ENCODE peak calls at places on chromosome 16, in nine cellular contexts. One of them, this sample, is unnamed.

GRCh38 chr16:9048302-9048700 is 43.1 kb upstream of the HAPSTR1 start:
- DNase-seq in CD4-positive, CD25-positive, alpha-beta regulatory T cell: no peak
- DNase-seq in endothelial cell of umbilical vein: no peak
- DNase-seq in small intestine: no peak
- DNase-seq in left ventricle myocardium inferior: no peak
- DNase-seq in uterus: no peak
- DNase-seq in neural progenitor cell: no peak
- DNase-seq in esophagus squamous epithelium: no peak
- DNase-seq in HepG2: no peak
- DNase-seq in this sample: no peak

GRCh38 chr16:81710596-81710995 is 68.5 kb upstream of the PLCG2 start:
- DNase-seq in neural progenitor cell: peak; percentile 77
- DNase-seq in left ventricle myocardium inferior: peak; percentile 8
- DNase-seq in endothelial cell of umbilical vein: no peak
- DNase-seq in uterus: no peak
- DNase-seq in esophagus squamous epithelium: no peak
- DNase-seq in small intestine: no peak
- DNase-seq in CD4-positive, CD25-positive, alpha-beta regulatory T cell: no peak
- DNase-seq in HepG2: no peak
- DNase-seq in this sample: no peak

GRCh38 chr16:70696952-70697600 is 11.2 kb upstream of the MTSS2 start:
- DNase-seq in neural progenitor cell: no peak
- DNase-seq in HepG2: no peak
- DNase-seq in uterus: no peak
- DNase-seq in CD4-positive, CD25-positive, alpha-beta regulatory T cell: no peak
- DNase-seq in endothelial cell of umbilical vein: no peak
- DNase-seq in left ventricle myocardium inferior: no peak
- DNase-seq in small intestine: peak; percentile 56
- DNase-seq in esophagus squamous epithelium: no peak
- DNase-seq in this sample: no peak

GRCh38 chr16:49875812-49876715 is 20.2 kb upstream of the ZNF423 start:
- DNase-seq in neural progenitor cell: peak; percentile 73
- DNase-seq in HepG2: no peak
- DNase-seq in endothelial cell of umbilical vein: no peak
- DNase-seq in uterus: no peak
- DNase-seq in small intestine: no peak
- DNase-seq in left ventricle myocardium inferior: no peak
- DNase-seq in esophagus squamous epithelium: no peak
- DNase-seq in CD4-positive, CD25-positive, alpha-beta regulatory T cell: no peak
- DNase-seq in this sample: no peak

GRCh38 chr16:52677487-52677886 is 130.5 kb upstream of the TOX3 start:
- DNase-seq in uterus: no peak
- DNase-seq in esophagus squamous epithelium: no peak
- DNase-seq in small intestine: no peak
- DNase-seq in HepG2: no peak
- DNase-seq in left ventricle myocardium inferior: no peak
- DNase-seq in neural progenitor cell: no peak
- DNase-seq in endothelial cell of umbilical vein: no peak
- DNase-seq in CD4-positive, CD25-positive, alpha-beta regulatory T cell: no peak
- DNase-seq in this sample: no peak

GRCh38 chr16:11484691-11485258 is 101.9 kb downstream of the LITAF start:
- DNase-seq in HepG2: no peak
- DNase-seq in neural progenitor cell: no peak
- DNase-seq in esophagus squamous epithelium: no peak
- DNase-seq in left ventricle myocardium inferior: no peak
- DNase-seq in CD4-positive, CD25-positive, alpha-beta regulatory T cell: no peak
- DNase-seq in endothelial cell of umbilical vein: peak; percentile 91
- DNase-seq in uterus: no peak
- DNase-seq in small intestine: no peak
- DNase-seq in this sample: no peak

GRCh38 chr16:23383881-23384280 is 69.1 kb downstream of the COG7 start:
- DNase-seq in left ventricle myocardium inferior: no peak
- DNase-seq in HepG2: no peak
- DNase-seq in esophagus squamous epithelium: no peak
- DNase-seq in uterus: no peak
- DNase-seq in endothelial cell of umbilical vein: no peak
- DNase-seq in neural progenitor cell: no peak
- DNase-seq in CD4-positive, CD25-positive, alpha-beta regulatory T cell: no peak
- DNase-seq in small intestine: no peak
- DNase-seq in this sample: no peak

GRCh38 chr16:57637424-57637823 is 9.0 kb downstream of the ADGRG1 start:
- DNase-seq in uterus: no peak
- DNase-seq in HepG2: no peak
- DNase-seq in neural progenitor cell: peak; percentile 68
- DNase-seq in esophagus squamous epithelium: no peak
- DNase-seq in left ventricle myocardium inferior: peak; percentile 62
- DNase-seq in endothelial cell of umbilical vein: peak; percentile 75
- DNase-seq in small intestine: no peak
- DNase-seq in CD4-positive, CD25-positive, alpha-beta regulatory T cell: no peak
- DNase-seq in this sample: no peak

GRCh38 chr16:17845031-17845430 is 374.3 kb upstream of the XYLT1 start:
- DNase-seq in CD4-positive, CD25-positive, alpha-beta regulatory T cell: no peak
- DNase-seq in HepG2: no peak
- DNase-seq in endothelial cell of umbilical vein: no peak
- DNase-seq in neural progenitor cell: no peak
- DNase-seq in uterus: no peak
- DNase-seq in esophagus squamous epithelium: no peak
- DNase-seq in left ventricle myocardium inferior: no peak
- DNase-seq in small intestine: no peak
- DNase-seq in this sample: no peak

GRCh38 chr16:17846030-17846429 is 375.3 kb upstream of the XYLT1 start:
- DNase-seq in neural progenitor cell: no peak
- DNase-seq in uterus: no peak
- DNase-seq in esophagus squamous epithelium: no peak
- DNase-seq in endothelial cell of umbilical vein: no peak
- DNase-seq in small intestine: no peak
- DNase-seq in left ventricle myocardium inferior: no peak
- DNase-seq in HepG2: no peak
- DNase-seq in CD4-positive, CD25-positive, alpha-beta regulatory T cell: no peak
- DNase-seq in this sample: no peak

GRCh38 chr16:17847234-17847795 is 376.6 kb upstream of the XYLT1 start:
- DNase-seq in small intestine: no peak
- DNase-seq in left ventricle myocardium inferior: no peak
- DNase-seq in HepG2: no peak
- DNase-seq in uterus: no peak
- DNase-seq in esophagus squamous epithelium: no peak
- DNase-seq in endothelial cell of umbilical vein: no peak
- DNase-seq in CD4-positive, CD25-positive, alpha-beta regulatory T cell: no peak
- DNase-seq in neural progenitor cell: no peak
- DNase-seq in this sample: no peak

GRCh38 chr16:17839272-17839671 is 368.5 kb upstream of the XYLT1 start:
- DNase-seq in left ventricle myocardium inferior: no peak
- DNase-seq in CD4-positive, CD25-positive, alpha-beta regulatory T cell: no peak
- DNase-seq in neural progenitor cell: no peak
- DNase-seq in HepG2: no peak
- DNase-seq in uterus: no peak
- DNase-seq in esophagus squamous epithelium: no peak
- DNase-seq in endothelial cell of umbilical vein: no peak
- DNase-seq in small intestine: no peak
- DNase-seq in this sample: no peak

DNA sequence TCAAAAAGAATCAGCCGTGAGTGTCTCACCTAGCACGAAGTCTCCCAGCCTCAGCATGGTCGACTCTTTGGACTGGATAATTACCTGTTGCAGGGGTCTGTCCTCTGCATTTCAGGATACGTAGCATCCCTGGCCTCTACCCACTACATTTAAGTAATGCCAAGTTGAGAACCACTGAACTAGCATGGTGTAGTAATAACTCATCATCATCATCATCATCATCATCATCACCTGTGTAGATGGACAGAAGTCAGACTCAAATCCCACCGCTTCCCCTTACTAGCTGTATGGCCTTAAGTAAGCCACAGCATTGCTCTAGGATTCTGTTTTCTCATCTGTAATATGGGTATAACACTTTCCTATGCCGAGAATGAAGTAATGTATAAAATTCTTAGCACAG is 373.1 kb upstream of the XYLT1 start:
- DNase-seq in small intestine: no peak
- DNase-seq in left ventricle myocardium inferior: no peak
- DNase-seq in endothelial cell of umbilical vein: no peak
- DNase-seq in uterus: no peak
- DNase-seq in neural progenitor cell: no peak
- DNase-seq in CD4-positive, CD25-positive, alpha-beta regulatory T cell: no peak
- DNase-seq in esophagus squamous epithelium: no peak
- DNase-seq in HepG2: no peak
- DNase-seq in this sample: no peak
- H3K27me3 ChIP-seq in small intestine: no peaks in the 10 kb centered on the region
- H3K27me3 ChIP-seq in left ventricle myocardium inferior: peaks cover 20% of the 10 kb centered on the region
- H3K27me3 ChIP-seq in endothelial cell of umbilical vein: no peaks in the 10 kb centered on the region
- H3K27me3 ChIP-seq in uterus: no peaks in the 10 kb centered on the region
- H3K27me3 ChIP-seq in neural progenitor cell: no peaks in the 10 kb centered on the region
- H3K27me3 ChIP-seq in CD4-positive, CD25-positive, alpha-beta regulatory T cell: no peaks in the 10 kb centered on the region
- H3K27me3 ChIP-seq in esophagus squamous epithelium: peaks cover 6% of the 10 kb centered on the region
- H3K27me3 ChIP-seq in HepG2: no peaks in the 10 kb centered on the region
- H3K27me3 ChIP-seq in this sample: no peaks in the 10 kb centered on the region

DNA sequence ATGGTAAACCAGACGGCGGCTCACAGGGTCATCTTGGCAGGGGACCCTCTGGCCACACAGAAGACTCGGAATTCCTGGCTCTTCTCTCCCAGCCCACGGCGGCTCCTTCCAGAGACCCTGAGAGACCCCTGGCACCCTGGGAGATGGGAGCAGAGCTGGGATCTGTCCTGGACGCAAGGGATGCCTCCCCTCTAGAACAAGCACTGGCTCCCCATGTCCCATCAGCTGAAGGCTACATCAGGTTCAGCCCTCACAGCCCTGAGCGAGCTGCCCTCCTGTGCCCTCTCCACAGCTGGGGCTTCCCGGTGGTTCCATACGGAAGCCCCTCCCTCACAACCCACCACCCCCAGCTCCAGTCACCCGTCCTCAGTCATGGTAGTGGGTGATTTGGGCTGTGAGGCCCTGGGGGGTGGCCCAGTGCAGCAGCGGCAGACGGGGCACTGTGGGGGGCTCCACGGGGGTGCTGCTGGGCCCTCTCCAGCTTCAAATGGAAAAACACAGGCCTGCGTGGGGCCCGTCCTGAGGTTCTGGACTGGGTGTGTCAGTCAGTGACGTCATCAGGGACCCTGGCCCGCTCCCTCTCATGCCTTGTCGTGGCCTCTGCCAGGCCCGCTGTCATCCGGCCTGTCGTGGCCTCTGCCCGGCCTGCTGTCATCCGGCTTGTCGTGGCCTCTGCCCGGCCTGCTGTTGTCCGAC is 13.0 kb upstream of the CBFA2T3 start:
- DNase-seq in endothelial cell of umbilical vein: no peak
- DNase-seq in uterus: no peak
- DNase-seq in neural progenitor cell: no peak
- DNase-seq in esophagus squamous epithelium: no peak
- DNase-seq in small intestine: no peak
- DNase-seq in HepG2: no peak
- DNase-seq in CD4-positive, CD25-positive, alpha-beta regulatory T cell: no peak
- DNase-seq in left ventricle myocardium inferior: no peak
- DNase-seq in this sample: no peak
- H3K27me3 ChIP-seq in endothelial cell of umbilical vein: peaks cover 1% of the 10 kb centered on the region
- H3K27me3 ChIP-seq in uterus: no peaks in the 10 kb centered on the region
- H3K27me3 ChIP-seq in neural progenitor cell: no peaks in the 10 kb centered on the region
- H3K27me3 ChIP-seq in esophagus squamous epithelium: peaks cover 83% of the 10 kb centered on the region
- H3K27me3 ChIP-seq in small intestine: no peaks in the 10 kb centered on the region
- H3K27me3 ChIP-seq in HepG2: peaks cover 38% of the 10 kb centered on the region
- H3K27me3 ChIP-seq in CD4-positive, CD25-positive, alpha-beta regulatory T cell: no peaks in the 10 kb centered on the region
- H3K27me3 ChIP-seq in left ventricle myocardium inferior: peaks cover 80% of the 10 kb centered on the region
- H3K27me3 ChIP-seq in this sample: peaks cover 1% of the 10 kb centered on the region

GRCh38 chr16:74034862-74035261 is 261.8 kb upstream of the PSMD7 start:
- DNase-seq in endothelial cell of umbilical vein: peak; percentile 3
- DNase-seq in neural progenitor cell: peak; percentile 66
- DNase-seq in left ventricle myocardium inferior: no peak
- DNase-seq in small intestine: peak; percentile 36
- DNase-seq in uterus: no peak
- DNase-seq in CD4-positive, CD25-positive, alpha-beta regulatory T cell: no peak
- DNase-seq in HepG2: peak; percentile 27
- DNase-seq in esophagus squamous epithelium: no peak
- DNase-seq in this sample: no peak
- H3K27me3 ChIP-seq in endothelial cell of umbilical vein: no peaks in the 10 kb centered on the region
- H3K27me3 ChIP-seq in neural progenitor cell: no peaks in the 10 kb centered on the region
- H3K27me3 ChIP-seq in left ventricle myocardium inferior: peaks cover 60% of the 10 kb centered on the region
- H3K27me3 ChIP-seq in small intestine: no peaks in the 10 kb centered on the region
- H3K27me3 ChIP-seq in uterus: no peaks in the 10 kb centered on the region
- H3K27me3 ChIP-seq in CD4-positive, CD25-positive, alpha-beta regulatory T cell: no peaks in the 10 kb centered on the region
- H3K27me3 ChIP-seq in HepG2: no peaks in the 10 kb centered on the region
- H3K27me3 ChIP-seq in esophagus squamous epithelium: peaks cover 14% of the 10 kb centered on the region
- H3K27me3 ChIP-seq in this sample: peaks cover 2% of the 10 kb centered on the region

GRCh38 chr16:88554711-88555264 is 15.4 kb upstream of the ZC3H18 start:
- DNase-seq in esophagus squamous epithelium: no peak
- DNase-seq in endothelial cell of umbilical vein: no peak
- DNase-seq in neural progenitor cell: no peak
- DNase-seq in small intestine: no peak
- DNase-seq in left ventricle myocardium inferior: no peak
- DNase-seq in HepG2: no peak
- DNase-seq in CD4-positive, CD25-positive, alpha-beta regulatory T cell: no peak
- DNase-seq in uterus: no peak
- DNase-seq in this sample: no peak

GRCh38 chr16:88553739-88554138 is 16.5 kb upstream of the ZC3H18 start:
- DNase-seq in left ventricle myocardium inferior: no peak
- DNase-seq in small intestine: no peak
- DNase-seq in CD4-positive, CD25-positive, alpha-beta regulatory T cell: no peak
- DNase-seq in HepG2: no peak
- DNase-seq in uterus: no peak
- DNase-seq in endothelial cell of umbilical vein: no peak
- DNase-seq in esophagus squamous epithelium: no peak
- DNase-seq in neural progenitor cell: no peak
- DNase-seq in this sample: no peak

GRCh38 chr16:88552815-88553214 is 17.4 kb upstream of the ZC3H18 start:
- DNase-seq in neural progenitor cell: no peak
- DNase-seq in left ventricle myocardium inferior: no peak
- DNase-seq in HepG2: no peak
- DNase-seq in uterus: no peak
- DNase-seq in CD4-positive, CD25-positive, alpha-beta regulatory T cell: no peak
- DNase-seq in esophagus squamous epithelium: no peak
- DNase-seq in small intestine: no peak
- DNase-seq in endothelial cell of umbilical vein: no peak
- DNase-seq in this sample: no peak

GRCh38 chr16:88558457-88559442 is 11.5 kb upstream of the ZC3H18 start:
- DNase-seq in neural progenitor cell: peak; percentile 64
- DNase-seq in endothelial cell of umbilical vein: peak; percentile 49
- DNase-seq in small intestine: peak; percentile 94
- DNase-seq in left ventricle myocardium inferior: peak; percentile 83
- DNase-seq in esophagus squamous epithelium: no peak
- DNase-seq in CD4-positive, CD25-positive, alpha-beta regulatory T cell: no peak
- DNase-seq in HepG2: peak; percentile 82
- DNase-seq in uterus: peak; percentile 59
- DNase-seq in this sample: peak; percentile 75

DNA sequence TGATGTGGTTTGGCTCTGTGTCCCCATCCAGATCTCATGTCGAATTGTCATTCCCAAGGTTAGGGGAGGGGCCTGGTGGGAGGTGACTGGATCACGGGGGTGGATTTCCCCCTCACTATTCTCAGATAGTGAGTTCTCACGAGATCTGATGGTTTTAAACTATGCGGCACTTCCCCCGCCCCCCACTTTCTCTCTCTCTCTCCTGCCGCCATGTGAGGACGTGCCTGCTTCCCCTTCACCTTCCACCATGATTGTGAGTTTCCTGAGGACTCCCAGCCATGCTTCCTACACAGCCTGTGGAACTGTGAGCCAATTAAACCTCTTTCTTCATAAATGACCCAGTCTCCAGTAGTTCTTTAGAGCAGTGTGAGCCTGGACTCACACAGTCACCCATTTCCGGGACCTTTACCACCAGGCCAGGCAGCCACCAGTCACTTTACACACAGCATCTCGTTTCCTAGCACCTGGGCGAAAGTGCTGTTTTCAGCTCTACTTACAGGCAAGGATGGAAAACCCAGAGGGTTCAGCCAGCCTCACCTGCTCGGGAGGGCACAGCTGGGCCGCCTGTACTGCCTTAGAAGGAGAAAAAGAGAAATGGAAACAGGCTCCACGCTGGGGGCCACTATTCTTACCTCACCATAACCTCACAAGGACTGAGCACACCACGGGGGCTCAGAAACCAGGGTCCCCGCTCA is 13.8 kb upstream of the ZC3H18 start:
- DNase-seq in esophagus squamous epithelium: no peak
- DNase-seq in small intestine: no peak
- DNase-seq in CD4-positive, CD25-positive, alpha-beta regulatory T cell: no peak
- DNase-seq in uterus: no peak
- DNase-seq in left ventricle myocardium inferior: no peak
- DNase-seq in HepG2: no peak
- DNase-seq in neural progenitor cell: no peak
- DNase-seq in endothelial cell of umbilical vein: no peak
- DNase-seq in this sample: no peak
- H3K27me3 ChIP-seq in esophagus squamous epithelium: peaks cover 70% of the 10 kb centered on the region
- H3K27me3 ChIP-seq in small intestine: no peaks in the 10 kb centered on the region
- H3K27me3 ChIP-seq in CD4-positive, CD25-positive, alpha-beta regulatory T cell: no peaks in the 10 kb centered on the region
- H3K27me3 ChIP-seq in uterus: no peaks in the 10 kb centered on the region
- H3K27me3 ChIP-seq in left ventricle myocardium inferior: peaks cover 71% of the 10 kb centered on the region
- H3K27me3 ChIP-seq in HepG2: peaks cover 26% of the 10 kb centered on the region
- H3K27me3 ChIP-seq in neural progenitor cell: no peaks in the 10 kb centered on the region
- H3K27me3 ChIP-seq in endothelial cell of umbilical vein: peaks cover 4% of the 10 kb centered on the region
- H3K27me3 ChIP-seq in this sample: no peaks in the 10 kb centered on the region

This sample was measured in Caco-2.